ENCODE peak calls at places on chromosomes 2 and 18, in four cellular contexts. B is HCT116, R is SK-N-SH, V is H1. S is an unnamed sample.

GRCh38 chr18:35919179-35919578 is 53.3 kb upstream of the RMP24 start:
- DNase-seq in B (no peak), R (no peak), V (no peak), S (no peak)

GRCh38 chr2:5250482-5250881 is 441.7 kb upstream of the SOX11 start:
- DNase-seq in B (no peak), R (no peak), V (no peak), S (no peak)

GRCh38 chr2:184339966-184340365 is 258.4 kb upstream of the ZNF804A start:
- DNase-seq in B (no peak), R (no peak), V (no peak), S (no peak)

GRCh38 chr18:72652990-72653593 is 109.0 kb upstream of the CBLN2 start:
- DNase-seq in B (no peak), R (peak), V (peak), S (peak)

GRCh38 chr2:232333361-232334135 is 45.0 kb upstream of the ALPP start:
- DNase-seq in B (no peak), R (peak), V (peak), S (peak)

GRCh38 chr18:55706893-55707292 is 118.9 kb upstream of the TCF4 start:
- DNase-seq in B (no peak), R (no peak), V (no peak), S (no peak)

GRCh38 chr2:84458436-84459027 is 548 bp downstream of the SUCLG1 start:
- DNase-seq in B (no peak), R (peak), V (no peak), S (peak)

GRCh38 chr2:40352321-40353099 is 99.4 kb downstream of the SLC8A1 start:
- DNase-seq in B (no peak), R (no peak), V (no peak), S (no peak)

GRCh38 chr2:166632616-166633015 is 138.6 kb upstream of the SCN7A start:
- DNase-seq in B (no peak), R (no peak), V (no peak), S (peak)

DNA sequence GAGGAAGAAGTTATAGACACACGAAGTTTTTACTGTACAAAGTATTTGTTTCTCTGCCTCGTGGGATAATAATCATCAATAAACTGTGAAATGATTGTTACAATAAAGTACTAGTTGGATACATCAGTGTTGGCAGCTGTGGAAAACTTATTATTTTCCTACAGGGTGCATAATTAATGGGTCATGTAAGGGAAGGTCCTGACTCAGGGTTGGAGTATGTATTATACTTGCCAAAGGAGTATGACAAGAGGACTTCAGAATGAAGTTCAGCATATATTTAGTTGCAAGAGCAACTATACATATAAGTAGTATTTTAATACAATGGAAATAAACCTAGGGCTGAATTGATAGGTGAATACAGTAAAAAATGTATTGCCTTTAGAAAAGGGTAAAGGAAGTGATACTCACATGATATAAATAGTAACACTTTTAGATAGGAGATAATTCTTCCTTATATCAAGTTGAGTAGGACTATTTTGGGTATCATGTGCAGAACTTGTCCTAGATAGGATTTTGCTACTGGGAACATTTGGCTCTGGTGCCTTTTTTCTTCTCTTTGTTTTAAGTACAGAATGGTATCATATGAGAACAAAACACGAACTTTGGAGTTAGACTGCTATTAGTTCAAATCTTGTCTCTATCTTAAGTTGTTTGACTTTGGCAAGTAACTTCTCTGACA is 79.1 kb downstream of the PLCL1 start:
- DNase-seq in B (no peak), R (no peak), V (no peak), S (no peak)
- TF ChIP-seq JUND in B (no peak), R (peak), V (no peak), S (no peak)

DNA sequence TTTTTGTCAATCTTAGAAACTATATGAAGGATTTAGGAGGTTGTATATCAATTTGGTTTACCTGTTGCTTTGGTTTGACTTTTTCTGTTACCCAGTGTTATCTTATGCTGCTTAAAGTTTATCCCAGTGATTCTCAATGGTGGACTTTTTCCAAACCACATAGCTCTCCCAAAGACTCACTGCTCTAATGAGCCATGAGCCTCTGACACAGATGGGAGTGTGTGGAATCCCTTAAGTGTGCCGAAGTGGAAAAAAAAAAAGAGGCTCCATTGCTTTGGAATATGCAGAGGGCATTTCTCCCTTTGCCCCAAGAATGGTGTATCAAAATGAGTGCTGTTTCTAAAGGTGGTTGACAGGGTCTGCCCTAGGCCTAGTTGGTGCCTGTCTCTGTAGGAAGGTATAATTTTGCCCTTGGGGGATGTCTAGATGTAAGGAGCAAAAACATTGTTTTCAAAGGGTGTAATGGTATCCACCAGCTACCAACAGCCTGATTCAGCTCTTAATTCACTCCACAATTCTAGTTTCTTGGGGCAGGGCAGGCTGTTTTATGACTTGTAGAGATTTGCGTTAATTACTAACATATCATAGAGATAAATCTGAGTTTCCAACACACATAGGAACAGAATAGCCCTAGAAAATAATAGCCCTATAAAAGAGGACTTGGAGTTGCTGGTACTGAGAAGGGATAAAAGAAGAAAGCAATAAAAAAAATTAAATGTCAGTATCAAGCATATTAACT is 64.3 kb upstream of the CYP26B1 start:
- DNase-seq in B (no peak), R (no peak), V (no peak), S (no peak)
- TF ChIP-seq JUND in B (no peak), R (no peak), V (no peak), S (no peak)

GRCh38 chr2:237603718-237604362 is 13.3 kb upstream of the RAB17 start:
- DNase-seq in B (no peak), R (no peak), V (no peak), S (no peak)
- TF ChIP-seq JUND in B (no peak), R (no peak), V (no peak), S (no peak)

GRCh38 chr18:13235326-13235937 is 16.9 kb downstream of the LDLRAD4 start:
- DNase-seq in B (no peak), R (no peak), V (no peak), S (no peak)
- TF ChIP-seq JUND in B (no peak), R (no peak), V (no peak), S (no peak)

GRCh38 chr2:220931491-220931890 is 640.6 kb downstream of the EPHA4 start:
- DNase-seq in B (no peak), R (no peak), V (no peak), S (no peak)
- TF ChIP-seq JUND in B (no peak), R (no peak), V (no peak), S (no peak)

DNA sequence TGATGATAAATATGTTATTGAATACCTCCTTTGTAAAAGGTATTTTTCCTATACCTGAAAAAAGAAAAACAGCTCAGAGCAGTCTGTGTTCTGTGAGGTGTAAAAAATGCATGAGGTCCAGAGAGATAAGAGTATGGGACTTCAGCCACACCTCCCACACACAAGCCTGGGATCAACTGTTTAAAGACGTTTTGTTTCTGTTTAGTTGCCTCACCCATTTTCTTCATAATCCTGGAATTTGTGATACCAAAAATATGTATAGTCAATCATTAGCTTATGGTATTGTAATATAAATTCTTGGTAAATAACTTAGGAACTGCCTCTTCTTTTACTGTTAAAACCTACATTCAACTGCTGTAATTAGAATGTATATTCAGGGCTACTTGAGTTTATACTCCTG is 1322.9 kb upstream of the TMEFF2 start:
- DNase-seq in B (no peak), R (no peak), V (no peak), S (no peak)
- TF ChIP-seq JUND in B (no peak), R (no peak), V (no peak), S (no peak)

DNA sequence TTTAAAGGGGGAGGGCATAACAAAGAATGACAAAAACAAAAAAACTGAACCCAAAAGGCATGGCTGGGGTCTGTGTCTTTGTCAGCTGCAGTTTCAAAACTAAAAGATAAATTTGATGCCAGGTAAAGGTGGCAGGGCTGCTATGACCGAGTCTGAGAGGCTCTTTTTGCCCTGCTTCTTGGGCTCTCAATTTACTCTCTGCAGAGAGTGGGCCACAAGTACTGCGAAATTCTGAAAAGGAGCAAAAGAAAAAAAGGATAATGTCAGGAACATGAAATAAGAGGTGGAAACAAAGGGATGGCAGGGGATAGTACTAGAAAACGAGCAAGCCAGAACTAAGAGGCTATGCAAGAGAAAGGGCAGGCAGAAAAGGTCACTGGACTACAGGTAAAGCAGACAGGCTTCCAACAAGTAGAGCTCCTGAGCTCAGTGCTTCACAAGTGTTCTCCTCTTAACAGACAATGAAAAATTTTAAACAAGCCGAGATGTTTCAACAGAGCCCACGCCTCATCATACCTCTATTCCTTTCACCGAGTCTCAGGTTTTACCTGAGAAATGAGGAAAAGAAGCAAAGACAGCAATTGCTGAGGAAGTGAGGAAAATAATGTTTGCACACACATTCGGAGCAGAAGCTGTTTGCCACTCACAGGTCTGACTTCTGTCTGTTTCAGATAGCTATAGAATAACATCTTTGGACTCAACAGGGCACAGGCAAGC is 7.3 kb downstream of the IRS1 start:
- DNase-seq in B (no peak), R (peak), V (no peak), S (peak)
- TF ChIP-seq JUND in B (no peak), R (no peak), V (no peak), S (no peak)

GRCh38 chr2:47214990-47215389 is 59.9 kb upstream of the STPG4 start:
- DNase-seq in B (no peak), R (no peak), V (no peak), S (no peak)
- TF ChIP-seq JUND in B (no peak), R (no peak), V (no peak), S (no peak)

GRCh38 chr2:19574788-19575260 is 216.4 kb upstream of the OSR1 start:
- DNase-seq in B (no peak), R (no peak), V (no peak), S (no peak)
- TF ChIP-seq JUND in B (no peak), R (no peak), V (no peak), S (no peak)

GRCh38 chr2:162422894-162423293 is 79.0 kb downstream of the GCA start:
- DNase-seq in B (no peak), R (no peak), V (no peak), S (peak)
- TF ChIP-seq JUND in B (no peak), R (no peak), V (no peak), S (no peak)